ENCODE peak calls at places on chromosomes 7 and 10, in four cellular contexts. V, D, J and F are unnamed samples.

GRCh38 chr10:78053201-78053868 is 19.7 kb downstream of the RPS24 start:
- DNase-seq in D (no peak), V (no peak), J (no peak), F (peak)

GRCh38 chr10:61655335-61655851 is 7.3 kb upstream of the CABCOCO1 start:
- DNase-seq in V (no peak), D (no peak), J (no peak), F (peak)

GRCh38 chr10:123455861-123456260 is 210.3 kb upstream of the GPR26 start:
- DNase-seq in D (no peak), J (no peak), V (no peak), F (no peak)

GRCh38 chr7:75688200-75689136 is 50.3 kb downstream of the HIP1 start:
- DNase-seq in D (no peak), V (no peak), J (no peak), F (no peak)

GRCh38 chr10:22389856-22390589 is 44.7 kb downstream of the SPAG6 start:
- DNase-seq in V (no peak), D (no peak), J (no peak), F (no peak)

GRCh38 chr10:43683451-43684197 is 34.9 kb upstream of the ZNF32 start:
- DNase-seq in J (no peak), V (no peak), D (no peak), F (no peak)

GRCh38 chr7:7830122-7830878 is 111.9 kb upstream of the RPA3 start:
- DNase-seq in D (no peak), J (no peak), V (no peak), F (no peak)

GRCh38 chr7:22980422-22980821 is 33.5 kb downstream of the HYCC1 start:
- DNase-seq in D (no peak), J (peak), V (no peak), F (peak)

GRCh38 chr10:17113346-17113745 is 16.3 kb downstream of the CUBN start:
- DNase-seq in V (no peak), D (no peak), J (no peak), F (no peak)

GRCh38 chr10:72506474-72506873 is 119.4 kb downstream of the MICU1 start:
- DNase-seq in J (no peak), D (no peak), V (no peak), F (no peak)

GRCh38 chr7:107453388-107453787 is 16.5 kb upstream of the GPR22 start:
- DNase-seq in J (no peak), D (no peak), V (no peak), F (no peak)

GRCh38 chr7:3922175-3922635 is 621.2 kb downstream of the SDK1 start:
- DNase-seq in J (peak), D (no peak), V (no peak), F (peak)

GRCh38 chr10:77550378-77550777 is 87.2 kb downstream of the KCNMA1 start:
- DNase-seq in V (no peak), D (no peak), J (no peak), F (no peak)

GRCh38 chr10:126060232-126060935 is 164.0 kb downstream of the FANK1 start:
- DNase-seq in V (no peak), J (no peak), D (no peak), F (peak)

GRCh38 chr7:24477807-24478655 is 95.2 kb upstream of the PALS2 start:
- DNase-seq in J (peak), D (no peak), V (no peak), F (peak)

GRCh38 chr10:34351161-34351560 is 463.9 kb downstream of the PARD3 start:
- DNase-seq in V (no peak), J (no peak), D (no peak), F (no peak)

GRCh38 chr10:1938317-1938716 is 201.0 kb upstream of the ADARB2 start:
- DNase-seq in V (no peak), D (no peak), J (no peak), F (no peak)

GRCh38 chr10:50850576-50851340 is 34.7 kb downstream of the A1CF start:
- DNase-seq in D (no peak), J (no peak), V (no peak), F (no peak)

GRCh38 chr7:144391823-144392255 is 11.7 kb downstream of the NOBOX start:
- DNase-seq in V (no peak), D (no peak), J (no peak), F (peak)